ENCODE peak calls at places on chromosomes 3 and 15, in nine cellular contexts. I is esophagus muscularis mucosa, N is spleen, O is right lobe of liver, Q is ovary, H is adrenal gland, X is endothelial cell of umbilical vein, V is HCT116, F is IMR-90. Y is an unnamed sample.

GRCh38 chr15:101409621-101410020 is 79.9 kb downstream of the PCSK6 start:
- DNase-seq in I (no peak), N (no peak), O (no peak), Q (no peak), H (no peak), X (no peak), V (no peak), F (no peak), Y (no peak)

GRCh38 chr15:52252781-52253180 is 42.8 kb downstream of the MYO5C start:
- DNase-seq in I (no peak), N (no peak), O (no peak), Q (no peak), H (no peak), X (peak), V (peak), F (peak), Y (peak)

GRCh38 chr3:53151465-53151864 is 9.5 kb upstream of the PRKCD start:
- DNase-seq in I (no peak), N (no peak), O (no peak), Q (no peak), H (no peak), X (no peak), V (no peak), F (no peak), Y (no peak)

GRCh38 chr15:36519067-36519466 is 60.4 kb upstream of the CDIN1 start:
- DNase-seq in I (no peak), N (no peak), O (no peak), Q (no peak), H (no peak), X (no peak), V (no peak), F (no peak), Y (no peak)

GRCh38 chr3:155960060-155960459 is 89.6 kb downstream of the GMPS start:
- DNase-seq in I (no peak), N (no peak), O (no peak), Q (no peak), H (no peak), X (no peak), V (no peak), F (peak), Y (no peak)

GRCh38 chr15:75237316-75237982 is 20.7 kb upstream of the GOLGA6C start:
- DNase-seq in I (no peak), N (peak), O (peak), Q (no peak), H (no peak), X (no peak), V (no peak), F (no peak), Y (no peak)

GRCh38 chr3:194985031-194985578 is 285.9 kb downstream of the XXYLT1 start:
- DNase-seq in I (no peak), N (peak), O (peak), Q (peak), H (peak), X (no peak), V (peak), F (peak), Y (no peak)

GRCh38 chr3:146268535-146269219 is 17.8 kb upstream of the PLSCR4 start:
- DNase-seq in I (no peak), N (no peak), O (no peak), Q (no peak), H (no peak), X (no peak), V (no peak), F (no peak), Y (no peak)

GRCh38 chr15:68795298-68795848 is 25.3 kb downstream of the ANP32A start:
- DNase-seq in I (peak), N (peak), O (peak), Q (peak), H (peak), X (peak), V (no peak), F (peak), Y (no peak)

GRCh38 chr15:68798695-68799094 is 22.0 kb downstream of the ANP32A start:
- DNase-seq in I (no peak), N (no peak), O (no peak), Q (no peak), H (peak), X (no peak), V (no peak), F (no peak), Y (no peak)

GRCh38 chr15:68796576-68796975 is 24.1 kb downstream of the ANP32A start:
- DNase-seq in I (no peak), N (no peak), O (no peak), Q (no peak), H (no peak), X (no peak), V (no peak), F (no peak), Y (no peak)

GRCh38 chr15:68797157-68797556 is 23.5 kb downstream of the ANP32A start:
- DNase-seq in I (no peak), N (no peak), O (no peak), Q (no peak), H (no peak), X (no peak), V (no peak), F (peak), Y (no peak)

DNA sequence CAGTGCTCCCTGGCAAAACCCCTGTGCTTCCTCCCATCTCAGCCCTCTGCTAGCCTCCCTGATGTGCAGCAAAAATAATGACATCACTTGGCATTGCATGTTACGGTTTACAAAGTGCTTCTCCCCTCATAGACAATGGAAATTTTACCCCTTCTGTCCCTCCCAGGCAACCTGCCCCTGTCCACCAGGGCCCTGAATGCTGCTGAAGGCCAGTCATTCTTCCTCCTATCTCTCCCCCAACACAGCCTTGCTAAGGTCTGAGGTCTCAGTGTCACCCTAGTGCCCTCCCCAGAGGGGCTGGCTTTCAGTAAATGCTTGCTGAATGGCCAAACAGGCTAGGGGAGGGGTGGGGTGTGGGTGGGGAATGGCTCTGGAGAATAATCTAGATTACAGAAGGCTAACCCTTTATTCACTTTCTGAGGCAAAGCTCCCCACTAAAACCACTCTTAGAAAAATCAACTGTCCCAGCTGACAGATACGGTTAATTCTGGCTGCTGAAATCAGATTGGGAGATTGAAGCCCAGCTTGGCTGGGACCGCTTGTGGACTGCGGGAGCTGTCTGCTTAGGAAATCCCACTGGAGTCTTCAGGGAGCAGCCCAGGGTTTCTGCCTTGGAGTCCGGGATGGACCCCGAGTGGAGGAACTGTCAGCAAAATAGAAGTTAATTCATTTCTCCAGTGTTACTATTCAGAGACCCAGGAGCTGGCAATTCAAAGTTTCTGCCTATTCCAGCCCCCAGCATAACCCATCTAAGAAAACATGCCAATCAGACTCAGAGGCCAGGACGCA is 22.9 kb downstream of the ANP32A start:
- DNase-seq in I (no peak), N (no peak), O (no peak), Q (no peak), H (peak), X (no peak), V (no peak), F (no peak), Y (no peak)
- TF ChIP-seq POLR2A in I (no peak), N (no peak), O (no peak), Q (no peak), H (peak), X (no peak), V (no peak), F (no peak), Y (no peak)

DNA sequence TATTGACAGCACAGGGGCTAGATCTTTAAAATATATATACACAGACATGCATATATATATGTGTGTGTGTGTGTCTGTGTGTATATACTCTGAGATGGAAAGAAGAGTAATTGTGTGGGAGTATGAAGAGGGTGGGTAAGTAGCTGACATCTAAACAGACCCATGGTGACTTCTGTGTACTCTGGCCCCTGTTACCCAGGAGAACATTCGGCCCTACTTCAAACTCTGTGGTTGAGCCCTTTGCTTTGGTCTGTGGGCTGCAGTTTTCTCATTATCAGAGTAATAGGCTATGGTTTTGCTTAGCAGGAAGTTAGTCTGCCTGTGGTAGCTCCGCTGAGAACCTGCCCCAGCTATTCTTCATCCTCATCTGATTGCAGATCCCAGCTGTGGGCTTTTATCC is 141.4 kb downstream of the RBPMS2 start:
- DNase-seq in I (no peak), N (no peak), O (no peak), Q (no peak), H (no peak), X (peak), V (no peak), F (no peak), Y (no peak)
- TF ChIP-seq POLR2A in I (no peak), N (no peak), O (no peak), Q (no peak), H (no peak), X (no peak), V (no peak), F (no peak), Y (no peak)

GRCh38 chr15:68984589-68984988 is 29.9 kb upstream of the NOX5 start:
- DNase-seq in I (no peak), N (no peak), O (no peak), Q (no peak), H (no peak), X (no peak), V (no peak), F (no peak), Y (no peak)
- TF ChIP-seq POLR2A in I (no peak), N (no peak), O (no peak), Q (no peak), H (no peak), X (no peak), V (no peak), F (no peak), Y (no peak)

GRCh38 chr3:112640864-112641751 is at the start of gene CCDC80:
- DNase-seq in I (no peak), N (no peak), O (no peak), Q (peak), H (peak), X (peak), V (peak), F (peak), Y (peak)
- TF ChIP-seq POLR2A in I (peak), N (no peak), O (peak), Q (peak), H (peak), X (peak), V (peak), F (peak), Y (no peak)

GRCh38 chr3:24496529-24497482 is 2.2 kb upstream of the THRB start:
- DNase-seq in I (no peak), N (peak), O (peak), Q (peak), H (peak), X (peak), V (peak), F (peak), Y (peak)

GRCh38 chr3:24492971-24493551 is 1.6 kb downstream of the THRB start:
- DNase-seq in I (no peak), N (no peak), O (no peak), Q (no peak), H (no peak), X (no peak), V (no peak), F (no peak), Y (no peak)

GRCh38 chr3:24493951-24494615 is 567 bp downstream of the THRB start:
- DNase-seq in I (no peak), N (peak), O (peak), Q (peak), H (peak), X (peak), V (no peak), F (no peak), Y (no peak)

GRCh38 chr3:24494616-24495333 is at the start of gene THRB:
- DNase-seq in I (no peak), N (peak), O (peak), Q (peak), H (peak), X (peak), V (peak), F (no peak), Y (no peak)

DNA sequence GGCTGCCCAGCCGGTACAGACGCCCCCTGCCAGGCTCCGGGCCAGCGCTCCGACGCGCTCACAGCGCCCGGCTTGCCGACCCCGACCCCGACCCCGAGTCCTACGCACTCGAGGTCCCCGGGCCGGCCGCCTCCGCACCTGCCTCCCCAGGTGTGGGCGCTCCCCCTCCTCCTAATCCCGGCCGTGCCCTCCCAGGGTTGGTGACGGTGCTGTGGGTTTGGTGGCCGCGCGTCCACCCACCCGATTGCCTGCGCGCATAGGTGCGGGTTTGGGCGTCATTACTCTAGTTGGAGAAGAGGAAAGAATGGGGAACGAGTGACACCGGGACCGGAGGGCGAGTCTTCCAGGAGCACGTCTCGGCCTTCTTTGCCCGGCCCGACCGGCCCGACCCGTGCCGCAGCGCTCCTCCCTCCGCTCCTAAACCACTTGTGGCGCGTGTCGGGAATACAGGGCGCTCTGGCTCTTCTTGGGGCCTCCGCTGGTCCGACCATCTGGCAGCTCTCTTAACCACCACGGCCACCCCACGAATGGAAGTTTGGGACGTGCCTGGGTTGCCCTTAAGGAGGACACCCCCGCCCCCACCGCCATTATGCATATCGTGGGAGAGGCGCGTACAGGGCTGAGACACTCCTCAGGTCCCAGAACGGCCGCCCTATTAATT is 814 bp upstream of the THRB start:
- DNase-seq in I (no peak), N (peak), O (peak), Q (no peak), H (peak), X (no peak), V (peak), F (no peak), Y (no peak)
- TF ChIP-seq POLR2A in I (no peak), N (no peak), O (peak), Q (no peak), H (peak), X (no peak), V (peak), F (no peak), Y (no peak)

DNA sequence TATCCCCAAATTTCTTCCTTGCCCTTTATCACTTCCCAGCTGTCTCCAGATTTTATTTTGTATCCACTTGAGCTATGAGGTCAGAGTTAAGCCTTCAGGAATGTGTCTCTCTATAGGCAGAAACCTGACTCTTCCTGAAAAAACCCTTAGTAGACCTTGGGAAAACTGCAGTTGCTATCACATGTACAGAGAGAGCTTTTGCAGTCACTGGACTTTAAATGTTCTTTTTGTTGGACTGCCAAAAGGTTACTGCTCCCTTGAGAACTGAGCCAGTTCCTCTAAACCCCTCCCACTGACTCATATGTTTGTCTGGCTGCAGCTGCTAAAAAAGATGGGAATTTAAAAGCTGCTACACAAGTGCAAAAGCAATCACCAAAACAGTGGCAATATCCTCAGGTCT is 169.1 kb upstream of the CCDC54 start:
- DNase-seq in I (no peak), N (no peak), O (no peak), Q (peak), H (peak), X (peak), V (peak), F (peak), Y (no peak)
- TF ChIP-seq POLR2A in I (no peak), N (no peak), O (no peak), Q (no peak), H (no peak), X (no peak), V (no peak), F (no peak), Y (no peak)

GRCh38 chr3:172522871-172523818 is at the start of gene TNFSF10:
- DNase-seq in I (peak), N (peak), O (peak), Q (peak), H (peak), X (peak), V (no peak), F (peak), Y (peak)
- TF ChIP-seq POLR2A in I (peak), N (peak), O (peak), Q (peak), H (peak), X (peak), V (no peak), F (no peak), Y (no peak)

GRCh38 chr15:39598186-39598850 is 17.4 kb downstream of the THBS1 start:
- DNase-seq in I (no peak), N (no peak), O (no peak), Q (no peak), H (no peak), X (peak), V (no peak), F (peak), Y (no peak)
- TF ChIP-seq POLR2A in I (peak), N (peak), O (no peak), Q (no peak), H (no peak), X (peak), V (no peak), F (peak), Y (no peak)